ENCODE peak calls at places on chromosome 22, in four cellular contexts. P, C, L and K are unnamed samples.

GRCh38 chr22:44891293-44891747 is 118.5 kb downstream of the PHF21B start:
- DNase-seq in C (no peak), L (no peak), P (no peak), K (no peak)

GRCh38 chr22:47681766-47682165 is 919.3 kb downstream of the TBC1D22A start:
- DNase-seq in P (peak), C (no peak), L (no peak), K (no peak)

GRCh38 chr22:49129736-49130135 is 697.9 kb downstream of the BRD1 start:
- DNase-seq in C (no peak), L (no peak), P (no peak), K (no peak)

GRCh38 chr22:35995345-35995744 is 33.3 kb downstream of the RBFOX2 start:
- DNase-seq in L (no peak), C (no peak), P (no peak), K (no peak)

GRCh38 chr22:31574015-31574670 is 77.8 kb downstream of the SFI1 start:
- DNase-seq in P (no peak), C (no peak), L (no peak), K (no peak)

GRCh38 chr22:26430600-26430999 is 1.5 kb downstream of the ASPHD2 start:
- DNase-seq in C (no peak), P (no peak), L (no peak), K (peak)

GRCh38 chr22:25668437-25668836 is 73.6 kb upstream of the MYO18B start:
- DNase-seq in P (no peak), C (peak), L (no peak), K (no peak)

GRCh38 chr22:31124290-31124689 is 1.5 kb downstream of the INPP5J start:
- DNase-seq in C (no peak), L (no peak), P (no peak), K (no peak)

GRCh38 chr22:33723915-33724314 is 196.4 kb downstream of the LARGE1 start:
- DNase-seq in C (no peak), P (no peak), L (no peak), K (no peak)

GRCh38 chr22:35966314-35967045 is 62.1 kb downstream of the RBFOX2 start:
- DNase-seq in L (no peak), P (no peak), C (no peak), K (no peak)

DNA sequence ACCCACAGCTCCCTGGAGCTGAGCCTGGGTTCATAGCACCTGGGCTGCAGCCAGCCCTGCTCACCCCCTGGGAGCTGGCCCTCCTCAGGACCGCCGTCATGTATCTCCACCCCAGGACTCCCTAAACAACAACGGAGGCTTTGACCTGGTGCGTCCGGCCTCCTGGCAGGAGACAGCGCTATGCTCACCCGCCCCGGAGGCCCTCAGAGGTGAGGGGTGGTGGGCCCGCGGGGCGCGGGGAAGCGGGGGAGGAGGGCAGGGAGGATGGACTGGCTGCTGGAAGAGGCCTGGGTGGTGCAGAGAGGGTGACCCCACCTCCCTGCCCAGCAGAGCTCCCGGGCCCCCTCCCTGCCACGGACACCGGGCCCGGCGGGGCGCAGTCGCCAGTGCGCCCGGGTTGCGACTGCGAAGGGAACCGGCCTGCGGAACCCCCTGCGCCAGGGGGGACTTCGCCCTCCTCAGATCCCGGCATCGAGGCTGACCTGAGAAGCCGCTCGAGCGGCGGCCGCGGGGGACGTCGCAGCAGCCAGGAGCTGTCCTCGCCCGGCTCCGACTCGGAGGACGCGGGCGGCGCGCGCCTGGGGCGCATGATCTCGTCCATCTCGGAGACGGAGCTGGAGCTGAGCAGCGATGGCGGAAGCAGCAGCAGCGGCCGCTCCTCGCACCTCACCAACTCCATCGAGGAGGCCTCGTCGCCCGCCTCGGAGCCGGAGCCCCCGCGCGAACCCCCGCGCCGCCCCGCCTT is 3.1 kb downstream of the MAPK8IP2 start:
- DNase-seq in C (no peak), P (no peak), L (no peak), K (no peak)
- TF ChIP-seq CTCF in C (no peak), P (no peak), L (no peak), K (no peak)

GRCh38 chr22:22507743-22508273 is 734 bp downstream of the ZNF280B start:
- DNase-seq in P (no peak), C (no peak), L (no peak), K (no peak)

GRCh38 chr22:22513619-22514018 is 5.1 kb upstream of the ZNF280B start:
- DNase-seq in C (no peak), L (no peak), P (no peak), K (no peak)

GRCh38 chr22:22506736-22507135 is 1.8 kb downstream of the ZNF280B start:
- DNase-seq in L (no peak), P (no peak), C (no peak), K (no peak)

DNA sequence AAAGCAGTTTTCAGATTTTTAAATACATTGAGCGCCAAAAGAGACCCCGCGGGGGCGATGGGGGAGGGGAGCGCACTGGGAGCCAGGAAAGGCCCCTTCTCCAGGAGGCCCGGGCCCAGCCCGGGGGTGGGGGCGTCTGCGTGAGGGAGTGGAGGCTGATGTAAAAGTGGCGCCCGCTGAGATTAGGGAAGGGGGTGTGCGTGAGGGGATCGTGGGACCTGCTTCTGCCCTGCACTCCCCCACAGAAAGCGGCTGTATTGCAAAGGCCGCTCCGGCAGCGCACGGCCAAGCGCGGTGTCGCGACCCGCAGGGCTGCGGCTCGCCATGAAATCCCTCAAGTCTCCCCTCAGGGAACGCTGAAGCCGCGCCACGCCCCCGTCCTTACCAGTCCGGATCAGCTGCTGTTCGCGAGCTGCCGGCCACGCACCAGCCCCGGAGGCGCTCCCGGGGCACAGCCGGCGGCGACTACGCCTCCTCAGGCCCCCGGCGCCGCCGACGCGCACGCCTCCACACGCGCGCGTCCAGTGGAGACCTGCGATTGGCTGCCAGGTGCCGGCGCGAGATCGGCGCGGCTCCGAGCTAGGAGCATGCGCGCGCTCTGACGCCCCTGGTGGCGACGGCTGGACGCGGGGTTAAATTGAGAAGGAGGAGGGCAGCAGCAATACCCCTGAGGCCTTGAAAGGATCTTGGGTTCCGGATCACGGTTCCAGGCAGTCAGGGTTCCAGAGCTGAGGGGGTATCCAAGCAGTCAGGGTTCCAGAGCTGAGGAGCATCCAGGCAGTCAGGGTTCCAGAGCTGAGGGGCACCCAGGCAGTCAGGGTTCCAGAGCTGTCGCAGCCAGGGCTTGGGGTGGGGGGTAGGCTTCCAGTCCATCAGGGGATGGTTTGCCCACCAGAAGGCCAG is at the start of gene ZNF280B:
- DNase-seq in C (peak), P (peak), L (no peak), K (peak)
- TF ChIP-seq CTCF in C (no peak), P (peak), L (no peak), K (peak)

GRCh38 chr22:37473437-37473946 is 12.7 kb downstream of the MFNG start:
- DNase-seq in P (no peak), L (no peak), C (no peak), K (no peak)

GRCh38 chr22:37471721-37472417 is 14.3 kb downstream of the MFNG start:
- DNase-seq in P (no peak), C (no peak), L (no peak), K (no peak)

GRCh38 chr22:37474447-37475090 is 11.6 kb downstream of the MFNG start:
- DNase-seq in P (no peak), C (no peak), L (no peak), K (no peak)

GRCh38 chr22:37470087-37470445 is 16.1 kb downstream of the MFNG start:
- DNase-seq in P (no peak), C (no peak), L (no peak), K (no peak)

DNA sequence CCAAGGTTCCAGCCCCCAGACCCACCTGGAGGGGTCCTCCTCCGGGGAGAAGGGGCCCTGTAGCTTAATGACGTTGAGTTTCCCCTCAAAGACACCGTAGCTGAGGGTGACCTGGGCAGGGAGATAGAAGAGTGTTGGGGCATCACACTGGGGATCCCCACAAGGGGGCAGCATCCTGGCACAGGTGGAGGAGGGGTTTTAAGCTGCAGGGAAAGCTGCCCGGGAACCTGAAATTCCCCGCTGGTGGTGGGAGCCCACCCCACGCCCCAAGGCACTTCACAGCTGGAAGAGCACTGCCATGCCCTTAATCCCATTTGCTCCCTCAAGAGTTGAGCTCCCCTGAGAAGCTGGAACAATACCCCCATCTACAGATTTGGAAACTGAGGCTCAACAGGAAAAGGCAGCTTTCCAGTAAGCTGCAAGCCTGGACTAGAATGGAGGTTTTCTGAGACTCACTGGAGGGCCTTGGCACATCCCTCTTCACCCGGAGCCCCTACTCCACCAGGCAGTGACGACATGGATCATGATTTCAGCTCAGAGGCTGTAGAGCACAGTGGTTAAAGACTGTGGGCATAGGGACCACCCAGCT is 13.7 kb downstream of the MFNG start:
- DNase-seq in P (peak), C (no peak), L (no peak), K (peak)
- TF ChIP-seq CTCF in P (peak), C (peak), L (no peak), K (peak)

DNA sequence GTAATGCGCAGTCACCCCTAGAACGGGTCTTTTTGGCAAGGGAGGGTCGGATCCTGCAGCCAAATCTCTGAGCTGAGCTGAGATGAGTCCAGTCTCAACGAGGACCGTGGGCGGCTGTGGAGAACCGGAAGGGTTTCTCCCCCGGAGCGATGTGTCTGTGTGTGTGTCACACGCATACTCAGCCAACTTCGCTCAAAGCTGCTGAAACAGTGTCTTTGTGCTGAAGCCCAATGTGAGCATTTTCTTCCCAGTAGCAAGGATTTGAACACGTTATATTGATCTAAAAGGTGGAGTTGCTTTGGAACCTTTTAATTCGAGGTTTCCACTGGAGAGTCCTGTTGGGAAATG is 1.4 kb upstream of the CELSR1 start:
- DNase-seq in C (peak), P (no peak), L (no peak), K (no peak)
- TF ChIP-seq CTCF in C (no peak), P (no peak), L (no peak), K (no peak)

DNA sequence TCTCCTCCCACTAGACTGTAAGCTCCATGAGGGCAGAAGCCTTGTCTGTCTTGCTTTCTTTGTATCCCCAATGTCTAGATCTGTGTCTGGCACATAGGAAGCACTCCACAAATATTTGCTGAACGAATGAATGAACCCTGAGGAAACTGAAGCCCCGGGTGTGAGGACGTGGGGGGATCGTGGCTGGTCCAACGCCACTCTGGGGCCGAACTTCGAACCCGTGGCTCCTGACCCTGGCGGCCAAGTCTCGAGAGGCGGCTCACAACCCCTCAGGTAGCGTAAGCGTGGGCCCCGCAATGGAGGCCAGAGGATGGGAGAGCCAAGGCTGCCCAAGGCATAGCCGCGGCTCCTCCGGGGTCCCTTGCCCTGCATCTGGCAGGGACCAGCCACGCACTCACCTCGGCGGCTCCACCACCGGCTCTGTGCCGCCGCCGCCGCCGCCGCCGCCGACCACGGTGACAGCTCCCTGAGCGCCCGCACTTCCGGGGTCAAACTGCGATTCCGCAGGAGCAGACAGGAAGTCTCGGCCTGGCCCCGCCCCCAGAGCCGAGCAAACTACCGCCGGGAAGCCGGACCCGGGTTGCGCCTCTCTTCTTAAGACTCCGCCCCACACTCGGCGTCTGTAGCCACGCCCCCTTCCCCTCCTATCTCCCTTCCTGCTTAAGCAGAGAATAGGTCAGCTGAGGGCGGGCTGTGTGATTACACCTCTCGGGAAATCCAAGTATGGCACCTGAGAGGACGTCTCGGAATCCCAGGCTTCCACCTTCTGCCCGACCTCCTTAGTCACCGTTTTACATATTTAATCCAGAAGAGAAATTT is at the start of gene ASCC2:
- DNase-seq in P (peak), C (peak), L (peak), K (peak)
- TF ChIP-seq CTCF in P (no peak), C (no peak), L (no peak), K (no peak)

GRCh38 chr22:43515902-43516301 is 104.1 kb downstream of the MPPED1 start:
- DNase-seq in P (peak), C (no peak), L (no peak), K (no peak)
- TF ChIP-seq CTCF in P (peak), C (no peak), L (no peak), K (no peak)

GRCh38 chr22:18078329-18079041 is 695 bp downstream of the PEX26 start:
- DNase-seq in C (peak), L (no peak), P (peak), K (peak)
- TF ChIP-seq CTCF in C (no peak), L (no peak), P (no peak), K (no peak)

GRCh38 chr22:40324468-40325305 is 21.6 kb upstream of the ADSL start:
- DNase-seq in C (no peak), L (no peak), P (no peak), K (no peak)
- TF ChIP-seq CTCF in C (no peak), L (no peak), P (no peak), K (no peak)